ENCODE peak calls at places on chromosomes 11 and 22, in five cellular contexts. B, M, Y, E and O are unnamed samples.

GRCh38 chr22:47135338-47135737 is 372.9 kb downstream of the TBC1D22A start:
- DNase-seq in B (no peak), Y (no peak), M (no peak), E (no peak), O (no peak)

GRCh38 chr11:76588455-76589325 is 81.9 kb downstream of the LRRC32 start:
- DNase-seq in Y (peak; percentile 57), B (no peak), M (no peak), E (peak; percentile 77), O (no peak)

GRCh38 chr11:43511959-43512358 is 153.2 kb downstream of the TTC17 start:
- DNase-seq in M (no peak), B (no peak), E (no peak), Y (no peak), O (no peak)

GRCh38 chr22:42991010-42991651 is 23.8 kb downstream of the PACSIN2 start:
- DNase-seq in Y (peak; percentile 69), E (no peak), M (no peak), B (peak; percentile 93), O (no peak)

GRCh38 chr22:24244144-24244787 is 616 bp downstream of the GGT5 start:
- DNase-seq in E (no peak), Y (no peak), B (peak; percentile 61), M (no peak), O (no peak)

GRCh38 chr11:33701831-33702230 is 1.2 kb upstream of the C11orf91 start:
- DNase-seq in E (no peak), Y (no peak), B (peak; percentile 76), M (no peak), O (no peak)

GRCh38 chr11:18599739-18600230 is at the start of gene MISFA:
- DNase-seq in Y (no peak), M (no peak), B (peak; percentile 33), E (no peak), O (no peak)

GRCh38 chr22:47625531-47626427 is 863.3 kb downstream of the TBC1D22A start:
- DNase-seq in M (no peak), Y (no peak), E (no peak), B (no peak), O (no peak)

GRCh38 chr22:22802346-22802970 is 85.2 kb upstream of the IGLL5 start:
- DNase-seq in B (no peak), M (peak; percentile 38), Y (no peak), E (no peak), O (no peak)

GRCh38 chr11:69413993-69414392 is 67.5 kb upstream of the LINC01488 start:
- DNase-seq in E (no peak), B (no peak), M (no peak), Y (no peak), O (no peak)

GRCh38 chr22:19959587-19960490 is 18.2 kb upstream of the TXNRD2 start:
- DNase-seq in Y (no peak), E (no peak), B (no peak), M (no peak), O (no peak)

GRCh38 chr22:19958083-19959042 is 16.7 kb upstream of the TXNRD2 start:
- DNase-seq in M (no peak), B (peak; percentile 33), Y (no peak), E (no peak), O (no peak)

GRCh38 chr22:19957445-19957844 is 15.8 kb upstream of the TXNRD2 start:
- DNase-seq in M (no peak), Y (no peak), B (no peak), E (no peak), O (no peak)

GRCh38 chr22:19960491-19961200 is 19.0 kb upstream of the TXNRD2 start:
- DNase-seq in B (no peak), E (no peak), Y (no peak), M (no peak), O (no peak)

DNA sequence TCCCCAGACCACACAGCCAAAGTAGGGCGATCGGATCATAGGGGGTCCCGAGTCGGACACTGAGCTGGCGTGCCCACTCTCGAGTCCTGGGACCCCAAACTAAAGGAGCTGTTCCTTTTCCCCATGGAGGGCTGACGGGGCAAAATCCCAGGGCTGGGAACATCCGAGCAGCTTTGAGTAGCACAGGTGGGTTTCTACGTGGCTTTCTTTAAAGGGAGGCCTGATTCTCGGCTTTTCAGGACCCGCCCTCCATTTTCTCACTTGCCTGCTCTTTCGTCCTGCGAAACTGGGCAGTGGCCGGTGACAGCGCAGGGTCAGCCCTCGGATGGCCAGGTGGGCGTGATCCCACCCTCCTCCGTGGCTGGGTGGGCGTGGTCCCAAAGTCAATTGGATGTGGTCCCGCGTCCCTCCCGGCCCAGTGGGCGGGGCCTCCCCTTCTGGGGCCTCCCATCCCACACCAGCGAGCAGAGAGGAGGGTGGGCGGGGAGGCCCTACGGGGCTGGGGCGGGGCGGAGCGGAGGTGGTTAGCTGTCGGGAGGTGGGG is 17.5 kb upstream of the TXNRD2 start:
- DNase-seq in E (peak; percentile 83), Y (peak; percentile 78), B (peak; percentile 76), M (no peak), O (no peak)
- H3K27ac ChIP-seq in E (peak overlapping the region; percentile 53), Y (peak overlapping the region; percentile 59), B (no peak overlapping the region), M (no peak overlapping the region), O (no peak overlapping the region)

GRCh38 chr11:126414615-126415014 is 59.1 kb downstream of the ST3GAL4 start:
- DNase-seq in E (peak; percentile 40), Y (no peak), B (no peak), M (no peak), O (peak; percentile 42)

GRCh38 chr11:126413843-126414405 is 58.4 kb downstream of the ST3GAL4 start:
- DNase-seq in Y (no peak), B (no peak), M (no peak), E (no peak), O (no peak)

GRCh38 chr11:126410649-126411048 is 55.2 kb downstream of the ST3GAL4 start:
- DNase-seq in M (no peak), B (peak; percentile 48), E (peak; percentile 77), Y (no peak), O (no peak)

GRCh38 chr11:126413426-126413825 is 57.9 kb downstream of the ST3GAL4 start:
- DNase-seq in M (no peak), E (no peak), B (no peak), Y (no peak), O (no peak)

GRCh38 chr11:126411971-126412381 is 56.5 kb downstream of the ST3GAL4 start:
- DNase-seq in M (no peak), Y (no peak), B (no peak), E (peak; percentile 48), O (no peak)
- H3K27ac ChIP-seq in M (no peak overlapping the region), Y (peak overlapping the region; percentile 59), B (no peak overlapping the region), E (peak overlapping the region; percentile 70), O (no peak overlapping the region)

GRCh38 chr11:73759520-73760065 is 1.3 kb downstream of the RAB6A start:
- DNase-seq in E (no peak), B (peak; percentile 34), Y (no peak), M (peak; percentile 8), O (no peak)
- H3K27ac ChIP-seq in E (peak overlapping the region; percentile 96), B (peak overlapping the region; percentile 83), Y (peak overlapping the region; percentile 100), M (peak overlapping the region; percentile 89), O (peak overlapping the region; percentile 95)

GRCh38 chr11:47837292-47837691 is 10.9 kb downstream of the NUP160 start:
- DNase-seq in B (no peak), M (no peak), E (no peak), Y (no peak), O (no peak)
- H3K27ac ChIP-seq in B (no peak overlapping the region), M (no peak overlapping the region), E (no peak overlapping the region), Y (no peak overlapping the region), O (no peak overlapping the region)

GRCh38 chr11:72767203-72768062 is 15.2 kb upstream of the ARAP1 start:
- DNase-seq in M (no peak), Y (no peak), B (no peak), E (no peak), O (no peak)
- H3K27ac ChIP-seq in M (no peak overlapping the region), Y (no peak overlapping the region), B (no peak overlapping the region), E (no peak overlapping the region), O (no peak overlapping the region)

GRCh38 chr11:66334605-66335442 is 1.4 kb downstream of the RIN1 start:
- DNase-seq in M (no peak), E (no peak), B (no peak), Y (no peak), O (no peak)
- H3K27ac ChIP-seq in M (peak overlapping the region; percentile 70), E (peak overlapping the region; percentile 76), B (peak overlapping the region; percentile 100), Y (no peak overlapping the region), O (peak overlapping the region; percentile 84)

GRCh38 chr11:111639226-111639925 is 37.1 kb downstream of the SIK2 start:
- DNase-seq in M (no peak), B (no peak), Y (no peak), E (no peak), O (no peak)

GRCh38 chr11:111642521-111642920 is 40.3 kb downstream of the SIK2 start:
- DNase-seq in M (no peak), Y (no peak), B (no peak), E (no peak), O (no peak)

GRCh38 chr11:111637885-111638284 is 35.6 kb downstream of the SIK2 start:
- DNase-seq in B (no peak), M (no peak), E (no peak), Y (no peak), O (no peak)

GRCh38 chr11:111644922-111645321 is 42.7 kb downstream of the SIK2 start:
- DNase-seq in M (no peak), B (no peak), E (no peak), Y (no peak), O (no peak)

GRCh38 chr11:111641339-111642015 is 39.2 kb downstream of the SIK2 start:
- DNase-seq in B (no peak), Y (no peak), E (no peak), M (no peak), O (no peak)
- H3K27ac ChIP-seq in B (no peak overlapping the region), Y (no peak overlapping the region), E (no peak overlapping the region), M (no peak overlapping the region), O (no peak overlapping the region)